ENCODE peak calls at places on chromosomes 5 and 9, in nine cellular contexts. One of them, this sample, is unnamed.

GRCh38 chr9:114206221-114206760 is 51.0 kb downstream of the COL27A1 start:
- DNase-seq in GM23338: no peak
- DNase-seq in PC-3: no peak
- DNase-seq in fibroblast of lung: no peak
- DNase-seq in heart right ventricle: no peak
- DNase-seq in MM.1S: no peak
- DNase-seq in NB4: no peak
- DNase-seq in spleen: no peak
- DNase-seq in psoas muscle: peak
- DNase-seq in this sample: no peak

GRCh38 chr9:105959491-105959890 is 265.1 kb downstream of the TMEM38B start:
- DNase-seq in GM23338: no peak
- DNase-seq in PC-3: no peak
- DNase-seq in fibroblast of lung: no peak
- DNase-seq in heart right ventricle: no peak
- DNase-seq in MM.1S: no peak
- DNase-seq in NB4: no peak
- DNase-seq in spleen: no peak
- DNase-seq in psoas muscle: no peak
- DNase-seq in this sample: no peak

GRCh38 chr5:172093965-172094364 is 87.5 kb upstream of the FBXW11 start:
- DNase-seq in GM23338: no peak
- DNase-seq in PC-3: no peak
- DNase-seq in fibroblast of lung: no peak
- DNase-seq in heart right ventricle: no peak
- DNase-seq in MM.1S: no peak
- DNase-seq in NB4: no peak
- DNase-seq in spleen: no peak
- DNase-seq in psoas muscle: no peak
- DNase-seq in this sample: no peak

GRCh38 chr5:90967851-90968250 is 409.3 kb downstream of the ADGRV1 start:
- DNase-seq in GM23338: no peak
- DNase-seq in PC-3: no peak
- DNase-seq in fibroblast of lung: no peak
- DNase-seq in heart right ventricle: no peak
- DNase-seq in MM.1S: no peak
- DNase-seq in NB4: no peak
- DNase-seq in spleen: no peak
- DNase-seq in psoas muscle: no peak
- DNase-seq in this sample: no peak

GRCh38 chr5:168195110-168195509 is 96.3 kb upstream of the WWC1 start:
- DNase-seq in GM23338: no peak
- DNase-seq in PC-3: no peak
- DNase-seq in fibroblast of lung: no peak
- DNase-seq in heart right ventricle: no peak
- DNase-seq in MM.1S: no peak
- DNase-seq in NB4: no peak
- DNase-seq in spleen: no peak
- DNase-seq in psoas muscle: no peak
- DNase-seq in this sample: no peak

GRCh38 chr5:10567781-10568321 is 4.0 kb downstream of the ANKRD33B start:
- DNase-seq in GM23338: no peak
- DNase-seq in PC-3: no peak
- DNase-seq in fibroblast of lung: peak
- DNase-seq in heart right ventricle: no peak
- DNase-seq in MM.1S: no peak
- DNase-seq in NB4: no peak
- DNase-seq in spleen: no peak
- DNase-seq in psoas muscle: no peak
- DNase-seq in this sample: no peak

GRCh38 chr5:96402500-96402899 is 30.5 kb downstream of the PCSK1 start:
- DNase-seq in GM23338: no peak
- DNase-seq in PC-3: no peak
- DNase-seq in fibroblast of lung: no peak
- DNase-seq in heart right ventricle: no peak
- DNase-seq in MM.1S: no peak
- DNase-seq in NB4: no peak
- DNase-seq in spleen: no peak
- DNase-seq in psoas muscle: no peak
- DNase-seq in this sample: peak

GRCh38 chr9:108434502-108434901 is 421.3 kb downstream of the ACTL7B start:
- DNase-seq in GM23338: no peak
- DNase-seq in PC-3: no peak
- DNase-seq in fibroblast of lung: peak
- DNase-seq in heart right ventricle: no peak
- DNase-seq in MM.1S: no peak
- DNase-seq in NB4: peak
- DNase-seq in spleen: no peak
- DNase-seq in psoas muscle: no peak
- DNase-seq in this sample: no peak

GRCh38 chr5:3131161-3131560 is 379.7 kb upstream of the IRX2 start:
- DNase-seq in GM23338: no peak
- DNase-seq in PC-3: no peak
- DNase-seq in fibroblast of lung: no peak
- DNase-seq in heart right ventricle: no peak
- DNase-seq in MM.1S: no peak
- DNase-seq in NB4: no peak
- DNase-seq in spleen: no peak
- DNase-seq in psoas muscle: no peak
- DNase-seq in this sample: no peak

GRCh38 chr5:20615888-20616563 is 628.0 kb upstream of the CDH18 start:
- DNase-seq in GM23338: peak
- DNase-seq in PC-3: no peak
- DNase-seq in fibroblast of lung: no peak
- DNase-seq in heart right ventricle: no peak
- DNase-seq in MM.1S: no peak
- DNase-seq in NB4: no peak
- DNase-seq in spleen: no peak
- DNase-seq in psoas muscle: no peak
- DNase-seq in this sample: no peak

GRCh38 chr5:94693043-94693822 is 74.8 kb downstream of the SLF1 start:
- DNase-seq in GM23338: peak
- DNase-seq in PC-3: peak
- DNase-seq in fibroblast of lung: peak
- DNase-seq in heart right ventricle: no peak
- DNase-seq in MM.1S: peak
- DNase-seq in NB4: peak
- DNase-seq in spleen: no peak
- DNase-seq in psoas muscle: no peak
- DNase-seq in this sample: peak

GRCh38 chr5:131514316-131515275 is 120.4 kb downstream of the RAPGEF6 start:
- DNase-seq in GM23338: no peak
- DNase-seq in PC-3: peak
- DNase-seq in fibroblast of lung: peak
- DNase-seq in heart right ventricle: peak
- DNase-seq in MM.1S: peak
- DNase-seq in NB4: peak
- DNase-seq in spleen: no peak
- DNase-seq in psoas muscle: no peak
- DNase-seq in this sample: peak
- TF ChIP-seq CTCF in GM23338: no peak
- TF ChIP-seq CTCF in PC-3: peak
- TF ChIP-seq CTCF in fibroblast of lung: peak
- TF ChIP-seq CTCF in heart right ventricle: peak
- TF ChIP-seq CTCF in MM.1S: peak
- TF ChIP-seq CTCF in NB4: no peak
- TF ChIP-seq CTCF in spleen: no peak
- TF ChIP-seq CTCF in psoas muscle: peak
- TF ChIP-seq CTCF in this sample: no peak

GRCh38 chr5:135535820-135536801 is at the start of gene NEUROG1:
- DNase-seq in GM23338: peak
- DNase-seq in PC-3: no peak
- DNase-seq in fibroblast of lung: no peak
- DNase-seq in heart right ventricle: no peak
- DNase-seq in MM.1S: no peak
- DNase-seq in NB4: no peak
- DNase-seq in spleen: no peak
- DNase-seq in psoas muscle: no peak
- DNase-seq in this sample: no peak

GRCh38 chr5:135535420-135535819 is 344 bp downstream of the NEUROG1 start:
- DNase-seq in GM23338: peak
- DNase-seq in PC-3: no peak
- DNase-seq in fibroblast of lung: no peak
- DNase-seq in heart right ventricle: no peak
- DNase-seq in MM.1S: no peak
- DNase-seq in NB4: no peak
- DNase-seq in spleen: no peak
- DNase-seq in psoas muscle: no peak
- DNase-seq in this sample: peak

GRCh38 chr5:135533794-135534193 is 2.0 kb downstream of the NEUROG1 start:
- DNase-seq in GM23338: no peak
- DNase-seq in PC-3: no peak
- DNase-seq in fibroblast of lung: no peak
- DNase-seq in heart right ventricle: no peak
- DNase-seq in MM.1S: no peak
- DNase-seq in NB4: no peak
- DNase-seq in spleen: no peak
- DNase-seq in psoas muscle: no peak
- DNase-seq in this sample: no peak

GRCh38 chr5:135533346-135533745 is 2.4 kb downstream of the NEUROG1 start:
- DNase-seq in GM23338: no peak
- DNase-seq in PC-3: no peak
- DNase-seq in fibroblast of lung: no peak
- DNase-seq in heart right ventricle: no peak
- DNase-seq in MM.1S: no peak
- DNase-seq in NB4: no peak
- DNase-seq in spleen: no peak
- DNase-seq in psoas muscle: no peak
- DNase-seq in this sample: no peak

GRCh38 chr5:135534609-135535419 is 950 bp downstream of the NEUROG1 start:
- DNase-seq in GM23338: peak
- DNase-seq in PC-3: no peak
- DNase-seq in fibroblast of lung: no peak
- DNase-seq in heart right ventricle: no peak
- DNase-seq in MM.1S: no peak
- DNase-seq in NB4: no peak
- DNase-seq in spleen: no peak
- DNase-seq in psoas muscle: no peak
- DNase-seq in this sample: peak
- H3K4me3 ChIP-seq in GM23338: peak
- H3K4me3 ChIP-seq in PC-3: no peak
- H3K4me3 ChIP-seq in fibroblast of lung: no peak
- H3K4me3 ChIP-seq in heart right ventricle: no peak
- H3K4me3 ChIP-seq in MM.1S: no peak
- H3K4me3 ChIP-seq in NB4: no peak
- H3K4me3 ChIP-seq in spleen: peak
- H3K4me3 ChIP-seq in psoas muscle: peak
- H3K4me3 ChIP-seq in this sample: no peak

DNA sequence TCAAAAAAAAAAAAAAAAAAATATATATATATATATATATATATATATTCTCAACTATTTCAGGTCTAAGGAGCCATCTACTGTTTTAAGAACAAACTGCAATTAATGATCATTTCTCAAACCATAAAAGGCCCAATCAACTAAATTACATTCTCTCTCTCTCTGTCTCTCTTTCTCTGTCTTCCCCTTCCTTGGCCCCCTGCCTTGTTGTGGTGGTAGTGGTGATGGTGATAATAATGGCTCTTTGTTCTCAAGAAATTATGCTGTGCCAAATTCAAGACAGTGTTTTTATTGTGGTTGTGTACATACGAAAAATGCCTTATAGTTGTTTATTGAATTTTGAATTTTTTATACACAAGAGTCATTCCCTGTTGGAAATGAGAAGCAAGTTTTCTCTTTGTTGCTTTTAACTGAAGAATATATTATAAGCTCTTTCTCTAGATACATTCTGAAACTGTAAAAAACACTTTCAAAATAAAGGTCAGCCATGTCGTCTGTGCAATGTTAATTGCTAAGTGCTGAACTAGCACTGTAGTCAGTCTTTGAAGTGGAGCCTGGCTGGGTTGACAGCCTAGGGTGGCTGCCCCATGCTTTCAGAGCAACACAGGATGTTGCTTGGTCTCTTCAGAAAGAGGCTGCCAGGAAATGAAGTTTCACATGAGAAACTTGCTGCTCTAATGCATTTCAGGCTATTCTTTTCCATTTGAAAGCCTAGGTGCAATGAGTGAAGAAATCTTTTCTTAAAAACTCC is 96.0 kb downstream of the HINT1 start:
- DNase-seq in GM23338: no peak
- DNase-seq in PC-3: no peak
- DNase-seq in fibroblast of lung: no peak
- DNase-seq in heart right ventricle: no peak
- DNase-seq in MM.1S: peak
- DNase-seq in NB4: no peak
- DNase-seq in spleen: peak
- DNase-seq in psoas muscle: no peak
- DNase-seq in this sample: no peak
- TF ChIP-seq CTCF in GM23338: no peak
- TF ChIP-seq CTCF in PC-3: peak
- TF ChIP-seq CTCF in fibroblast of lung: no peak
- TF ChIP-seq CTCF in heart right ventricle: no peak
- TF ChIP-seq CTCF in MM.1S: peak
- TF ChIP-seq CTCF in NB4: no peak
- TF ChIP-seq CTCF in spleen: no peak
- TF ChIP-seq CTCF in psoas muscle: no peak
- TF ChIP-seq CTCF in this sample: no peak

DNA sequence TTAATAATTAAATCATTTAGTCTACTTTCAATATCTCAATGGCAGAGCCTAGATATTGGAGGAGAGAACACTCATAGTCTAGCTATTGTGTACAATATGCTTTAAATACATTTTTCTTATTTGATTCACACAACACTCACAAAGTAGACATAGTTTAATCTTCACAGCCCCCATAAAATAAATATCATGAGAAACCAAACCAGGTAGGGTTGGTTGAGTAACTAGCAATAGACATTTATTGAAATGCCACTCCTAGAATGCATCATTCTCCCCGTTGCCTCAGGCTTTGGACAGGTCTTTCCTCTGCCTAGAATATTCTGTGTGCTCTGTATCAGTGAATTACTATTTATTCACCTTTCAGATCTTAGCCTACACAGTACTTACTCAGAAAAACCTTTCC is 141.9 kb downstream of the CEMIP2 start:
- DNase-seq in GM23338: no peak
- DNase-seq in PC-3: peak
- DNase-seq in fibroblast of lung: no peak
- DNase-seq in heart right ventricle: no peak
- DNase-seq in MM.1S: no peak
- DNase-seq in NB4: no peak
- DNase-seq in spleen: no peak
- DNase-seq in psoas muscle: no peak
- DNase-seq in this sample: peak
- H3K4me3 ChIP-seq in GM23338: no peak
- H3K4me3 ChIP-seq in PC-3: no peak
- H3K4me3 ChIP-seq in fibroblast of lung: no peak
- H3K4me3 ChIP-seq in heart right ventricle: no peak
- H3K4me3 ChIP-seq in MM.1S: no peak
- H3K4me3 ChIP-seq in NB4: no peak
- H3K4me3 ChIP-seq in spleen: no peak
- H3K4me3 ChIP-seq in psoas muscle: no peak
- H3K4me3 ChIP-seq in this sample: no peak

DNA sequence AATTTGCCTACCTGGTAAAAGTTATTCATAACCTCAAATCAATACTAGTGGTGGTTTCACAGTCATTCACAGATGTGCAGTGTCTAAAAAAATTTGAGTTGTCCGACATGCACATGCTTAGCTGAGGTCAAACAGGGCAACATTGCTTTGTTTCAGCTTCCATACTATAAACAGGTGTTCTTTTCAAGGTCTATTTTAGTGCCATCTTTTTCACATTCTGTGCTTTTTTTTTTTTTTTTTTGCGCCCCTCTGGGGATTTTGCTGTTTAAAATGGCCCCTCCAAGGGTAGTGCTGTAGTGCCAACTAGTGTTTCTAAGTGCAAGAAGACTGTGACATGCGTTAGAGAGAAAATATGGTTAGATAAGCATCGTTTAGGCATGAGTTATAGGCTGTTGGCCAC is 14.5 kb downstream of the PHAX start:
- DNase-seq in GM23338: no peak
- DNase-seq in PC-3: no peak
- DNase-seq in fibroblast of lung: no peak
- DNase-seq in heart right ventricle: no peak
- DNase-seq in MM.1S: peak
- DNase-seq in NB4: no peak
- DNase-seq in spleen: no peak
- DNase-seq in psoas muscle: no peak
- DNase-seq in this sample: no peak
- TF ChIP-seq CTCF in GM23338: no peak
- TF ChIP-seq CTCF in PC-3: no peak
- TF ChIP-seq CTCF in fibroblast of lung: no peak
- TF ChIP-seq CTCF in heart right ventricle: no peak
- TF ChIP-seq CTCF in MM.1S: peak
- TF ChIP-seq CTCF in NB4: no peak
- TF ChIP-seq CTCF in spleen: no peak
- TF ChIP-seq CTCF in psoas muscle: no peak
- TF ChIP-seq CTCF in this sample: no peak